ENCODE peak calls at places on chromosomes 13 and 19, in four cellular contexts. One of them, this sample, is unnamed.

GRCh38 chr13:43245374-43245964 is 222.1 kb downstream of the DNAJC15 start:
- DNase-seq in H1: no peak
- DNase-seq in neuronal stem cell: no peak
- DNase-seq in H9: no peak
- DNase-seq in this sample: peak; percentile 85

GRCh38 chr13:102580552-102581169 is 16.1 kb upstream of the TPP2 start:
- DNase-seq in H1: no peak
- DNase-seq in neuronal stem cell: peak; percentile 65
- DNase-seq in H9: no peak
- DNase-seq in this sample: peak; percentile 71

GRCh38 chr19:34041922-34042521 is 130.3 kb upstream of the LSM14A start:
- DNase-seq in H1: peak; percentile 95
- DNase-seq in neuronal stem cell: peak; percentile 46
- DNase-seq in H9: peak; percentile 83
- DNase-seq in this sample: no peak

GRCh38 chr13:98222081-98222554 is 45.0 kb upstream of the RNF113B start:
- DNase-seq in H1: no peak
- DNase-seq in neuronal stem cell: no peak
- DNase-seq in H9: no peak
- DNase-seq in this sample: peak; percentile 70

GRCh38 chr13:28257305-28257704 is 119.0 kb downstream of the PAN3 start:
- DNase-seq in H1: no peak
- DNase-seq in neuronal stem cell: no peak
- DNase-seq in H9: no peak
- DNase-seq in this sample: no peak

GRCh38 chr13:39433705-39434104 is 169.3 kb downstream of the LHFPL6 start:
- DNase-seq in H1: no peak
- DNase-seq in neuronal stem cell: no peak
- DNase-seq in H9: no peak
- DNase-seq in this sample: no peak

GRCh38 chr13:40665061-40665753 is 1.2 kb downstream of the FOXO1 start:
- DNase-seq in H1: peak; percentile 69
- DNase-seq in neuronal stem cell: peak; percentile 41
- DNase-seq in H9: no peak
- DNase-seq in this sample: peak; percentile 35

GRCh38 chr13:97020689-97021240 is 26.5 kb upstream of the OXGR1 start:
- DNase-seq in H1: no peak
- DNase-seq in neuronal stem cell: no peak
- DNase-seq in H9: no peak
- DNase-seq in this sample: no peak

GRCh38 chr13:44117351-44117750 is 237.6 kb downstream of the LACC1 start:
- DNase-seq in H1: no peak
- DNase-seq in neuronal stem cell: no peak
- DNase-seq in H9: no peak
- DNase-seq in this sample: peak; percentile 68

GRCh38 chr19:1624458-1624857 is 19.2 kb upstream of the UQCR11 start:
- DNase-seq in H1: peak; percentile 87
- DNase-seq in neuronal stem cell: peak; percentile 41
- DNase-seq in H9: peak; percentile 86
- DNase-seq in this sample: peak; percentile 67

GRCh38 chr19:28575816-28576215 is 637.1 kb downstream of the UQCRFS1 start:
- DNase-seq in H1: no peak
- DNase-seq in neuronal stem cell: no peak
- DNase-seq in H9: no peak
- DNase-seq in this sample: no peak

GRCh38 chr13:91185294-91185863 is 162.1 kb upstream of the MIR17HG start:
- DNase-seq in H1: no peak
- DNase-seq in neuronal stem cell: no peak
- DNase-seq in H9: no peak
- DNase-seq in this sample: peak; percentile 42

GRCh38 chr13:38814331-38814730 is 127.5 kb downstream of the FREM2 start:
- DNase-seq in H1: no peak
- DNase-seq in neuronal stem cell: no peak
- DNase-seq in H9: no peak
- DNase-seq in this sample: no peak

GRCh38 chr19:5107432-5108122 is 138.7 kb downstream of the KDM4B start:
- DNase-seq in H1: no peak
- DNase-seq in neuronal stem cell: no peak
- DNase-seq in H9: no peak
- DNase-seq in this sample: no peak

GRCh38 chr13:95643814-95644598 is 500 bp downstream of the DZIP1 start:
- DNase-seq in H1: peak; percentile 88
- DNase-seq in neuronal stem cell: no peak
- DNase-seq in H9: peak; percentile 61
- DNase-seq in this sample: peak; percentile 74

GRCh38 chr13:22218784-22219183 is 547.9 kb downstream of the FGF9 start:
- DNase-seq in H1: no peak
- DNase-seq in neuronal stem cell: no peak
- DNase-seq in H9: no peak
- DNase-seq in this sample: no peak

GRCh38 chr13:31631071-31631470 is 108.3 kb upstream of the RXFP2 start:
- DNase-seq in H1: no peak
- DNase-seq in neuronal stem cell: no peak
- DNase-seq in H9: peak; percentile 39
- DNase-seq in this sample: no peak

GRCh38 chr19:1252818-1253513 is 4.6 kb downstream of the MIDN start:
- DNase-seq in H1: no peak
- DNase-seq in neuronal stem cell: no peak
- DNase-seq in H9: no peak
- DNase-seq in this sample: peak; percentile 98

GRCh38 chr19:48111280-48111679 is 663 bp upstream of the PLA2G4C start:
- DNase-seq in H1: no peak
- DNase-seq in neuronal stem cell: no peak
- DNase-seq in H9: no peak
- DNase-seq in this sample: no peak

GRCh38 chr13:26017196-26017921 is 34.5 kb downstream of the SHISA2 start:
- DNase-seq in H1: no peak
- DNase-seq in neuronal stem cell: no peak
- DNase-seq in H9: no peak
- DNase-seq in this sample: no peak

GRCh38 chr19:44192127-44192526 is 20.2 kb upstream of the ZNF227 start:
- DNase-seq in H1: no peak
- DNase-seq in neuronal stem cell: no peak
- DNase-seq in H9: no peak
- DNase-seq in this sample: no peak

GRCh38 chr13:77262198-77262597 is 64.7 kb downstream of the MYCBP2 start:
- DNase-seq in H1: no peak
- DNase-seq in neuronal stem cell: no peak
- DNase-seq in H9: no peak
- DNase-seq in this sample: no peak

GRCh38 chr19:56253737-56254136 is 18.8 kb upstream of the EDDM13 start:
- DNase-seq in H1: no peak
- DNase-seq in neuronal stem cell: no peak
- DNase-seq in H9: no peak
- DNase-seq in this sample: peak; percentile 59

GRCh38 chr13:73158851-73159250 is 100.0 kb downstream of the KLF5 start:
- DNase-seq in H1: no peak
- DNase-seq in neuronal stem cell: no peak
- DNase-seq in H9: no peak
- DNase-seq in this sample: peak; percentile 46

GRCh38 chr13:21218351-21219043 is 42.0 kb downstream of the MRPL57 start:
- DNase-seq in H1: no peak
- DNase-seq in neuronal stem cell: no peak
- DNase-seq in H9: no peak
- DNase-seq in this sample: no peak

GRCh38 chr13:51981355-51981754 is 29.9 kb downstream of the ATP7B start:
- DNase-seq in H1: no peak
- DNase-seq in neuronal stem cell: no peak
- DNase-seq in H9: no peak
- DNase-seq in this sample: no peak

GRCh38 chr13:84962141-84962750 is 837.0 kb downstream of the SLITRK6 start:
- DNase-seq in H1: no peak
- DNase-seq in neuronal stem cell: no peak
- DNase-seq in H9: no peak
- DNase-seq in this sample: no peak

GRCh38 chr19:19382118-19382517 is 23.4 kb upstream of the GATAD2A start:
- DNase-seq in H1: no peak
- DNase-seq in neuronal stem cell: no peak
- DNase-seq in H9: no peak
- DNase-seq in this sample: no peak

GRCh38 chr19:1267441-1268391 is 1.4 kb upstream of the CIRBP start:
- DNase-seq in H1: no peak
- DNase-seq in neuronal stem cell: no peak
- DNase-seq in H9: no peak
- DNase-seq in this sample: peak; percentile 75

GRCh38 chr13:94515911-94516310 is 36.4 kb upstream of the DCT start:
- DNase-seq in H1: no peak
- DNase-seq in neuronal stem cell: no peak
- DNase-seq in H9: no peak
- DNase-seq in this sample: no peak

GRCh38 chr19:44753932-44754742 is 5.6 kb downstream of the BCL3 start:
- DNase-seq in H1: peak; percentile 76
- DNase-seq in neuronal stem cell: no peak
- DNase-seq in H9: peak; percentile 83
- DNase-seq in this sample: peak; percentile 89

GRCh38 chr13:109212630-109213029 is 573.8 kb downstream of the IRS2 start:
- DNase-seq in H1: no peak
- DNase-seq in neuronal stem cell: no peak
- DNase-seq in H9: no peak
- DNase-seq in this sample: no peak

GRCh38 chr19:33052352-33052972 is 12.2 kb downstream of the RHPN2 start:
- DNase-seq in H1: no peak
- DNase-seq in neuronal stem cell: no peak
- DNase-seq in H9: no peak
- DNase-seq in this sample: peak; percentile 71

GRCh38 chr13:30877335-30877734 is 28.7 kb upstream of the MEDAG start:
- DNase-seq in H1: no peak
- DNase-seq in neuronal stem cell: no peak
- DNase-seq in H9: no peak
- DNase-seq in this sample: peak; percentile 56

GRCh38 chr19:48624791-48625723 is 5.8 kb downstream of the SPHK2 start:
- DNase-seq in H1: no peak
- DNase-seq in neuronal stem cell: no peak
- DNase-seq in H9: no peak
- DNase-seq in this sample: no peak

GRCh38 chr19:30471441-30471840 is 99.3 kb downstream of the ZNF536 start:
- DNase-seq in H1: no peak
- DNase-seq in neuronal stem cell: no peak
- DNase-seq in H9: no peak
- DNase-seq in this sample: no peak

GRCh38 chr13:33401238-33401637 is 115.7 kb upstream of the STARD13 start:
- DNase-seq in H1: no peak
- DNase-seq in neuronal stem cell: no peak
- DNase-seq in H9: no peak
- DNase-seq in this sample: no peak

GRCh38 chr13:29597701-29598100 is 2.2 kb upstream of the SLC7A1 start:
- DNase-seq in H1: no peak
- DNase-seq in neuronal stem cell: no peak
- DNase-seq in H9: no peak
- DNase-seq in this sample: no peak
- H2BK120ac ChIP-seq in H1: no peak overlapping the region
- H2BK120ac ChIP-seq in neuronal stem cell: no peak overlapping the region
- H2BK120ac ChIP-seq in H9: no peak overlapping the region
- H2BK120ac ChIP-seq in this sample: no peak overlapping the region

GRCh38 chr13:47117268-47117667 is 220.4 kb upstream of the HTR2A start:
- DNase-seq in H1: no peak
- DNase-seq in neuronal stem cell: no peak
- DNase-seq in H9: no peak
- DNase-seq in this sample: peak; percentile 76
- H2BK12ac ChIP-seq in H1: no peak overlapping the region
- H2BK12ac ChIP-seq in neuronal stem cell: no peak overlapping the region
- H2BK12ac ChIP-seq in H9: no peak overlapping the region
- H2BK12ac ChIP-seq in this sample: no peak overlapping the region

GRCh38 chr13:35163674-35164073 is 221.6 kb downstream of the NBEA start:
- DNase-seq in H1: no peak
- DNase-seq in neuronal stem cell: no peak
- DNase-seq in H9: no peak
- DNase-seq in this sample: no peak
- H3K4me2 ChIP-seq in H1: no peak overlapping the region
- H3K4me2 ChIP-seq in neuronal stem cell: no peak overlapping the region
- H3K4me2 ChIP-seq in H9: no peak overlapping the region
- H3K4me2 ChIP-seq in this sample: no peak overlapping the region

DNA sequence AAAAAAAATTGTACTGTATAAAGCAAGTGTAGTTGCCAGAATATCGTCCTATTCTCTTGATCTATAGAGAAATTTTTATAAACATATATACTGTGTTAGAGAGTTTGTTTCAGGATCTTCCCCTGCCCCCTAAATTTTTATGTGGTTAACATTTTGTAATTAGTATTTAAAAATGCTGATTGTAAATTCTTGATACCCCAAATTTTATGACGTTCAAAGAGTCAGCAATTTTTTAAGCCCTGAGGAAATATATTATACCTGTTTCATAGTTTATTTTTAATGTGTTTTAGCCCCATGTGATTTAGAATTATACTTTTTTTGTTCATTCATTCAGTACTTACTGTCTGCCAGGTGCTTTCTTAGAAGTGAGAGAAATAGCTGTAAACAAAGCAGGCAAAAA is 7.3 kb upstream of the KCTD4 start:
- DNase-seq in H1: no peak
- DNase-seq in neuronal stem cell: no peak
- DNase-seq in H9: no peak
- DNase-seq in this sample: no peak
- H2BK120ac ChIP-seq in H1: no peak overlapping the region
- H2BK120ac ChIP-seq in neuronal stem cell: no peak overlapping the region
- H2BK120ac ChIP-seq in H9: no peak overlapping the region
- H2BK120ac ChIP-seq in this sample: no peak overlapping the region

DNA sequence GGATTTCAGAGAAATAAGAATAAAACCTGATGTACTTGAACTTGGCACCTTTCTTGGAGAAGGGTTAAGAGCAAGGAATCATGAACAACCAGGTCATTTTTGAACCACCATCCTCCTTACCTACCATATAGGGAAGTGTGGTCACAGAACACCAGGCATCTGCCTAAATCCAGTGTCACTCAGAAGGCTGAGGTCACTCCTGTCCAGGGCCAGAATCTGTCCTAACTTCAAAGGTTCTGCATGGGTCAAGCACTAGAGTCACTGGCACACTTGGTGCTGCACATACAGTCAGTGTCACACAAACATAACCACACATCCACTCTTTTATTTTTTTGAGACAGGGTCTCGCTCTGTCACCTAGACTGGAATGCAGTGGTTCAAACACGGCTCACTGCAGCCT is 1.6 kb downstream of the ZNF565 start:
- DNase-seq in H1: no peak
- DNase-seq in neuronal stem cell: no peak
- DNase-seq in H9: no peak
- DNase-seq in this sample: no peak
- H2BK12ac ChIP-seq in H1: no peak overlapping the region
- H2BK12ac ChIP-seq in neuronal stem cell: no peak overlapping the region
- H2BK12ac ChIP-seq in H9: no peak overlapping the region
- H2BK12ac ChIP-seq in this sample: no peak overlapping the region

DNA sequence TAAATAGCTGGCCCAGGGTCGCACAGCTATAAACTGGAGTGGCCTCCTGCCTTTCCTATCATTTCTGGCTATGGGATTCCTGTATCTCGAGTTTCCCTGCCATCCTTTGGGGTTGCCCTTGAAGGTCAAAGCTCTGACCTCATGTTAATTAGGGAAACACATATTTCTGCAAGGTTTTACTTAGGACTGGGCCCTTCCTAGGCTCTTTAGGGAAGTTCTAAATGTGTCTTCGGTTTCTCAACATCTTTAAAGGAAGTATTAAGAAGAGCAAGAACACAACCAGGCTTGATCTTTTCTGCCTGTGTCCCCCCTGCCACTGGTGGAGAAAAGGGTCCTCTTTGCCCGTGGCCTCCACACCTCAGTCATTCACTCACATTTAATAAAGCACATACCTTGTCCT is 10.8 kb downstream of the LCP1 start:
- DNase-seq in H1: no peak
- DNase-seq in neuronal stem cell: no peak
- DNase-seq in H9: no peak
- DNase-seq in this sample: no peak
- H3K4me2 ChIP-seq in H1: no peak overlapping the region
- H3K4me2 ChIP-seq in neuronal stem cell: no peak overlapping the region
- H3K4me2 ChIP-seq in H9: no peak overlapping the region
- H3K4me2 ChIP-seq in this sample: no peak overlapping the region